ENCODE peak calls at places on chromosome 1, in four cellular contexts. T is transverse colon, Z is epithelial cell of esophagus, V is lung. G is an unnamed sample.

GRCh38 chr1:12051361-12051760 is 11.7 kb upstream of the TNFRSF8 start:
- DNase-seq in T (no peak), Z (no peak), V (no peak), G (no peak)

GRCh38 chr1:147270721-147271120 is 28.2 kb downstream of the CHD1L start:
- DNase-seq in T (no peak), Z (no peak), V (no peak), G (no peak)

GRCh38 chr1:109296782-109297181 is 10.0 kb downstream of the MYBPHL start:
- DNase-seq in T (no peak), Z (peak), V (no peak), G (no peak)

GRCh38 chr1:113980120-113980519 is 846 bp downstream of the OLFML3 start:
- DNase-seq in T (peak), Z (no peak), V (no peak), G (peak)

GRCh38 chr1:93708734-93709481 is 27.3 kb upstream of the BCAR3 start:
- DNase-seq in T (no peak), Z (no peak), V (no peak), G (no peak)

GRCh38 chr1:115543247-115543646 is 98.5 kb upstream of the VANGL1 start:
- DNase-seq in T (no peak), Z (no peak), V (no peak), G (no peak)

GRCh38 chr1:154866995-154867795 is 2.9 kb downstream of the KCNN3 start:
- DNase-seq in T (peak), Z (peak), V (no peak), G (no peak)

GRCh38 chr1:230365723-230366307 is 60.3 kb downstream of the PGBD5 start:
- DNase-seq in T (no peak), Z (no peak), V (no peak), G (no peak)

GRCh38 chr1:87109012-87109411 is 194.6 kb downstream of the HS2ST1 start:
- DNase-seq in T (no peak), Z (no peak), V (no peak), G (no peak)

GRCh38 chr1:218397752-218398339 is 52.7 kb downstream of the TGFB2 start:
- DNase-seq in T (no peak), Z (peak), V (no peak), G (no peak)

GRCh38 chr1:9069324-9070100 is at the start of gene SLC2A5:
- DNase-seq in T (peak), Z (peak), V (no peak), G (no peak)

GRCh38 chr1:70528591-70529333 is 117.7 kb downstream of the CTH start:
- DNase-seq in T (no peak), Z (peak), V (no peak), G (peak)
- TF ChIP-seq CTCF in T (peak), Z (peak), V (no peak), G (peak)

GRCh38 chr1:160361199-160361598 is 5.7 kb upstream of the NHLH1 start:
- DNase-seq in T (no peak), Z (no peak), V (no peak), G (no peak)

GRCh38 chr1:160361814-160362167 is 5.1 kb upstream of the NHLH1 start:
- DNase-seq in T (no peak), Z (no peak), V (no peak), G (no peak)

GRCh38 chr1:160359559-160360226 is 7.2 kb upstream of the NHLH1 start:
- DNase-seq in T (no peak), Z (no peak), V (no peak), G (no peak)

GRCh38 chr1:160362168-160362941 is 4.5 kb upstream of the NHLH1 start:
- DNase-seq in T (no peak), Z (no peak), V (no peak), G (no peak)

DNA sequence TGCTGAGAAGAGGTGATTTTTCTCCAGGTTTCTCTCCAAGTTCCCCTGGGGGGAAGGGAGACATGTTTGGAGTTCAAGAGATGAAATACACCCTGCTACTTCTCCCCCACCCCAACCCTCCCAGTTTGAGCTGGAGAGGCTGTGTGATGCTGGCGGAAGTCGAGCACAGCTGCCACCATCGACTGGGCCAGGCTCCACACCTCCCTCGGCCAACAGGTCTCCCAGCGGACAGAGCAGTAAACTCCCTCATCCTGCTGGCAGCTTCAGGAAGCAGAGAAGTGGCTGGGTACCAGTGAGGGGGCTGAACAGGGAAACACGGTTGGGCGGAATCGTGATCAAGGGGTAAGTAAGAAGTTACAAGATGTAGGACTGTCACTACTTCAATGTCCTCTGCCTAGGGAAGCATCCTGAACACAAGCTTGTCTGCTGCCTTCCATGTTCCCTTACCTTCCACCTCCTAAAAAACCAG is 6.6 kb upstream of the NHLH1 start:
- DNase-seq in T (no peak), Z (no peak), V (no peak), G (no peak)
- H3K4me3 ChIP-seq in T (no peak), Z (no peak), V (no peak), G (no peak)

GRCh38 chr1:2875677-2876531 is 74.4 kb upstream of the TTC34 start:
- DNase-seq in T (no peak), Z (no peak), V (no peak), G (no peak)
- TF ChIP-seq CTCF in T (peak), Z (no peak), V (no peak), G (peak)

DNA sequence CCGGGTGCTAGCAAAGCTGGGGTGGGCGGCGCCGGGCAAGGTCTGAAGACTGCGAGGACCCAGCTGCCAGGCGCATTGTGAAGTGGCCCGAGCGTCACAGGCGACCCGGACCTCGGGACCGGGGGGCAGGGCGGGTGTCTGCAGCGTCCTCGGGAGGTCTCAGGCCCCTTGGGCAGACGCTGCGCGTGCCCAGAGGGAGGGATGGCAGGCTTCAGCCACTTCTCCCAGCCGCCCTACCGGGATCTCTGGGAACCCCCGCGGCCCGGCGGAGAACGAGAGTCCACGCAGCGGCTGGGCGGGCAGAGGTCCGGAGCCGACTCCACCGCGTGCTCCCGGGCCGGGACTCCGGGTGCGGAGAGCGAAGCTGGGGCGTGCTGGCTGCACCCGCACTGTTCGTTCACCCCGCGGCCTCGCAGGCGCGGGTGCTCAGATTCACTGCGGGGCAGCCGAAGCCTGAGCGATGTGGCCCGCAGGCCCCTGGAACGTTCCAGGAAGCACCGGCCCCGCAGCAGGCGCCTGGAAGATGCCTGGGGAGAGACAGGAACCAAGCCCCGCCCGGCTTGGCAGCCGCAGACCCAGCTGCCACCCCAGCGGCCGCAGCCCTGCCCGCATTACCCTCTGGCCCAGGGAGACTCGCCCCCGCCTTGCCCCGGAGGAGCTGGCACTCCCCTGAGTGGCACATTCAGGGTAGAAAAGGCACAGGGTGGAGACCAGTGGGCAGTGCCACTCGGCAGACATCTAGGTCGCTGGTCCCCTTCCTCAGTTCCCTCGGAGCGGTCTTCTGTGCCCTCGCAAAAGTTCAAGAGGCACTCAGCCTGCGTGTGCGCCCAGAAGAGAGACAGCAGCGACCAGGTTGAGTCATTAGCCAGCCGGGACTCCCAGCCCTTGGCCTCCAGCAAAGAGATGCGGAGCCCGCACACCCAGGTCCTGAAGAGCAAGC is at the start of gene CCDC185:
- DNase-seq in T (no peak), Z (no peak), V (no peak), G (no peak)
- H3K4me3 ChIP-seq in T (no peak), Z (peak), V (peak), G (peak)

GRCh38 chr1:53069265-53069662 is 7.3 kb downstream of the PODN start:
- DNase-seq in T (no peak), Z (no peak), V (no peak), G (no peak)
- TF ChIP-seq CTCF in T (no peak), Z (no peak), V (no peak), G (no peak)

GRCh38 chr1:184472117-184472516 is 85.3 kb downstream of the C1orf21 start:
- DNase-seq in T (no peak), Z (no peak), V (no peak), G (no peak)
- H3K4me3 ChIP-seq in T (no peak), Z (no peak), V (no peak), G (no peak)